ENCODE peak calls at places on chromosome 1, in eight cellular contexts. H, Z, A, G, O, L, V and T are unnamed samples.
A peak's percentile ranks its signal among the peaks of the same experiment; 100 is the strongest.

GRCh38 chr1:15656464-15656863 is 27.7 kb upstream of the PLEKHM2 start:
- DNase-seq in H (no peak), Z (no peak), A (no peak), G (peak; percentile 23), O (no peak), L (no peak), V (no peak), T (no peak)

GRCh38 chr1:79657916-79658662 is 651.6 kb upstream of the ADGRL4 start:
- DNase-seq in H (no peak), Z (peak; percentile 29), A (no peak), G (no peak), O (peak; percentile 5), L (no peak), V (no peak), T (no peak)

GRCh38 chr1:183234660-183235476 is 48.8 kb downstream of the LAMC2 start:
- DNase-seq in H (peak; percentile 45), Z (peak; percentile 88), A (peak; percentile 98), G (peak; percentile 57), O (peak; percentile 98), L (peak; percentile 33), V (peak; percentile 69), T (peak; percentile 22)

GRCh38 chr1:203361843-203362524 is 11.1 kb upstream of the FMOD start:
- DNase-seq in H (no peak), Z (no peak), A (peak; percentile 49), G (no peak), O (peak; percentile 82), L (no peak), V (no peak), T (no peak)

GRCh38 chr1:208455821-208456220 is 211.6 kb upstream of the PLXNA2 start:
- DNase-seq in H (no peak), Z (no peak), A (peak; percentile 4), G (no peak), O (no peak), L (no peak), V (no peak), T (no peak)

GRCh38 chr1:82091274-82091673 is 290.5 kb downstream of the ADGRL2 start:
- DNase-seq in H (no peak), Z (no peak), A (no peak), G (no peak), O (no peak), L (no peak), V (no peak), T (no peak)

GRCh38 chr1:236681184-236681583 is 5.1 kb upstream of the ACTN2 start:
- DNase-seq in H (no peak), Z (no peak), A (no peak), G (no peak), O (no peak), L (no peak), V (no peak), T (peak; percentile 24)

GRCh38 chr1:86692636-86693035 is 11.7 kb upstream of the SH3GLB1 start:
- DNase-seq in H (no peak), Z (no peak), A (no peak), G (no peak), O (no peak), L (no peak), V (no peak), T (no peak)

GRCh38 chr1:84574936-84575335 is 696 bp upstream of the CTBS start:
- DNase-seq in H (no peak), Z (no peak), A (no peak), G (no peak), O (no peak), L (no peak), V (no peak), T (no peak)

GRCh38 chr1:84571150-84571535 is 3.1 kb downstream of the CTBS start:
- DNase-seq in H (no peak), Z (no peak), A (peak; percentile 62), G (no peak), O (peak; percentile 51), L (no peak), V (no peak), T (no peak)

GRCh38 chr1:84570436-84571149 is 3.6 kb downstream of the CTBS start:
- DNase-seq in H (no peak), Z (no peak), A (peak; percentile 86), G (no peak), O (peak; percentile 57), L (no peak), V (no peak), T (no peak)

GRCh38 chr1:84573967-84574842 is at the start of gene CTBS:
- DNase-seq in H (peak; percentile 89), Z (peak; percentile 95), A (peak; percentile 83), G (peak; percentile 93), O (peak; percentile 88), L (peak; percentile 93), V (peak; percentile 87), T (peak; percentile 96)

GRCh38 chr1:84573481-84573966 is 716 bp downstream of the CTBS start:
- DNase-seq in H (no peak), Z (no peak), A (peak; percentile 17), G (no peak), O (no peak), L (no peak), V (no peak), T (no peak)
- TF ChIP-seq CTCF in H (no peak), Z (no peak), A (no peak), G (no peak), O (no peak), L (no peak), V (no peak), T (no peak)

GRCh38 chr1:153612755-153613331 is at the start of gene S100A16:
- DNase-seq in H (peak; percentile 89), Z (peak; percentile 68), A (peak; percentile 76), G (peak; percentile 71), O (peak; percentile 61), L (peak; percentile 91), V (peak; percentile 63), T (peak; percentile 82)

GRCh38 chr1:153611024-153611352 is 1.9 kb downstream of the S100A16 start:
- DNase-seq in H (no peak), Z (no peak), A (peak; percentile 72), G (no peak), O (no peak), L (no peak), V (no peak), T (no peak)

GRCh38 chr1:153610334-153611023 is 2.5 kb downstream of the S100A16 start:
- DNase-seq in H (no peak), Z (no peak), A (peak; percentile 62), G (no peak), O (peak; percentile 50), L (no peak), V (no peak), T (no peak)

GRCh38 chr1:153612111-153612754 is 704 bp downstream of the S100A16 start:
- DNase-seq in H (no peak), Z (no peak), A (no peak), G (no peak), O (no peak), L (no peak), V (no peak), T (no peak)

GRCh38 chr1:153611356-153611755 is 1.6 kb downstream of the S100A16 start:
- DNase-seq in H (no peak), Z (no peak), A (no peak), G (no peak), O (no peak), L (no peak), V (no peak), T (no peak)
- H3K27ac ChIP-seq in H (peak overlapping the region; percentile 90), Z (no peak overlapping the region), A (peak overlapping the region; percentile 86), G (no peak overlapping the region), O (peak overlapping the region; percentile 95), L (peak overlapping the region; percentile 92), V (peak overlapping the region; percentile 13), T (no peak overlapping the region)

DNA sequence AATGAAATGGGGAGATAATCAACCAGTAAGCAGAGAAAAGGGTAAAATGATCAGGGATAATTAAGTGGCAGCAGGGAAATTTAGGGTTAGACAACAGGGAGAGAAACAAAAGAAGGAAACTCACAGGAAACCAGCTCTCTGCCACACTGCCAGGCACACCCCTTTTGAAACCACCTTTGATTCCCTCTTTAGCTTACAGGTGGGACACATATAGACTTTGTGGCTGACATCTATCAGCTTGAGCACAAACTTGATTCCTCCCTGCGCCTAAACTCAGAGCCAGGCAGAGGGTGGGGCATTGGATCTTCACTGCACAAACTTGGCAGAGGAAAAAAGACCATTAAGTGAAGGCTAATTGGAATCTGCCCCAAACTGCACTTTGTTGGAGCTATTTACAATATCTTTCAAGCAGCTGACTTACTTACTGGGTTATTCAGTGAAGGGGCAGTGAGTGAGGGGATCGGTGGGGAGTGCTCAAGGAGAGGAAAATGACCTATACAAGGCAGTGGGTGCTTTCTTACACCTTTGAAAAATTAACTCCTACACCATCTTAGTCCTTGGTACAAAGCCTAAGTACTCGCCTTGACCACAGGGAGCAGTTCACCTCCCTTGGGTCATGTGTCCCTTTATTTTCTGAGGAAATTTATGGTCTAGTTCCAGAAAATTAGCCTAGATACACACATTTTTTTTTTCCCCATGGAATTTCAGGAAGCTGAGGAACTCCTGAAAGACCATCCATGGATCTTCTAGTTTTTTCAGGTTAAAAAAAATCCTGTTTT is 60.2 kb downstream of the PBX1 start:
- DNase-seq in H (no peak), Z (no peak), A (no peak), G (no peak), O (no peak), L (no peak), V (no peak), T (no peak)
- H3K4me1 ChIP-seq in H (peaks cover 20% of the 10 kb centered on the region), Z (peaks cover 41% of the 10 kb centered on the region), A (peaks cover 10% of the 10 kb centered on the region), G (peaks cover 61% of the 10 kb centered on the region), O (peaks cover 8% of the 10 kb centered on the region), L (peaks cover 59% of the 10 kb centered on the region), V (peaks cover 73% of the 10 kb centered on the region), T (peaks cover 43% of the 10 kb centered on the region)

GRCh38 chr1:41482906-41483895 is 1.3 kb downstream of the EDN2 start:
- DNase-seq in H (no peak), Z (no peak), A (no peak), G (peak; percentile 46), O (no peak), L (no peak), V (no peak), T (no peak)

GRCh38 chr1:41482001-41482765 is 2.3 kb downstream of the EDN2 start:
- DNase-seq in H (peak; percentile 92), Z (no peak), A (peak; percentile 63), G (no peak), O (no peak), L (peak; percentile 90), V (peak; percentile 72), T (peak; percentile 84)

GRCh38 chr1:41484881-41485280 is 398 bp upstream of the EDN2 start:
- DNase-seq in H (no peak), Z (no peak), A (no peak), G (no peak), O (no peak), L (no peak), V (no peak), T (no peak)

GRCh38 chr1:41485605-41486004 is 1.1 kb upstream of the EDN2 start:
- DNase-seq in H (no peak), Z (no peak), A (peak; percentile 81), G (no peak), O (peak; percentile 79), L (no peak), V (peak; percentile 59), T (peak; percentile 54)

DNA sequence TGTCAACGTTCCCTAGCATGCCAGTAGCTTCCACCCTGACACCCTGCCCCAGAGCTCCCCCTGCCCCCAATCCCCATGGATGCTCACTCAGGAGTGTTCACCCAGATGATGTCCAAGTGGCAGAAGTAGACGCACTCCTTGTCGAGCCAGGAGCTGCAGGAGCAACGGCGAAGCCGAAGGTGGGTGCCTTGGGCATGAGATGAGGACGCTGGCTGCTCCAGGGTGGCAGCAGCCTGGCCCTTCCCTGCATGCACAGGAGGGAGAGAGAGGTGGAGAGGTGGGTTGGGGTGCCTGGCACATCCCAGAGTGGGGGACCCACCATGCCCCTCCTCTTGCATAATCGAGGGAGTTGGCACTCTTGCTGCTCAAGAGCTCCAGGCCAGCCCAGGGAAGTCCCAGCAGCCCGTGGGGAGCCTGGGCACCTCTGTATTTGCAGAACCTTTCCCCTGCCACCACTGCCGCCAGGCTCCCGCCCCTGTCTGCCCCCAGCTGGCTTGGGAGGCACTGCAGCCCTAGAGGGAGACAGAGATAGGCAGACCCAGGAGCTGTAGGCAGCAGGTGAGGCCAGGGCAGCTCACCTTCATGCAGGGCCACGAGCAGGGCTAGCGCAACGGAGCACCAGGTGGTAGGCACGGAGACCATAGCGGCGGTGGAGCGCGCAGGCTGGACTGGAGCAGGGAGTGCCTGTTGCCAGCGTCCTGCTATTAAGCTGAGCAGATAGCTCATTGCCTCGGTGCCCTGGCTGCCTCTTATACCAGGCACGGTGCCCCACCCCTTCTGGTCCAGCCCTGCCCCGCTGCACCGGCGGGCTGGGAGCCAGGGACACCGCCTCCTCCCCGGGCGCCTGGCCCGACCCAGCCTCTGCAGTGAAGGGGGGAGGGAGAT is at the start of gene EDN2:
- DNase-seq in H (peak; percentile 95), Z (peak; percentile 62), A (no peak), G (peak; percentile 54), O (no peak), L (peak; percentile 89), V (peak; percentile 64), T (peak; percentile 87)
- TF ChIP-seq CTCF in H (peak; percentile 67), Z (peak; percentile 49), A (peak; percentile 40), G (peak; percentile 25), O (peak; percentile 3), L (peak; percentile 47), V (no peak), T (peak; percentile 5)